ENCODE peak calls at places on chromosomes 7 and 10, in six cellular contexts. One of them, this sample, is unnamed.

GRCh38 chr7:157234271-157234670 is 95.5 kb downstream of the UBE3C start:
- DNase-seq in anterior cingulate cortex: no peak
- DNase-seq in fibroblast of pulmonary artery: no peak
- DNase-seq in A172: no peak
- DNase-seq in ELF-1: no peak
- DNase-seq in heart right ventricle: no peak
- DNase-seq in this sample: no peak

GRCh38 chr10:110758128-110758527 is 113.6 kb upstream of the PDCD4 start:
- DNase-seq in A172: no peak
- DNase-seq in anterior cingulate cortex: no peak
- DNase-seq in fibroblast of pulmonary artery: no peak
- DNase-seq in ELF-1: no peak
- DNase-seq in heart right ventricle: no peak
- DNase-seq in this sample: no peak

GRCh38 chr7:40047661-40048060 is 86.8 kb downstream of the MPLKIP start:
- DNase-seq in heart right ventricle: no peak
- DNase-seq in A172: no peak
- DNase-seq in ELF-1: no peak
- DNase-seq in fibroblast of pulmonary artery: no peak
- DNase-seq in anterior cingulate cortex: no peak
- DNase-seq in this sample: no peak

GRCh38 chr10:101940916-101941315 is 97.3 kb upstream of the KCNIP2 start:
- DNase-seq in A172: no peak
- DNase-seq in fibroblast of pulmonary artery: peak; percentile 34
- DNase-seq in anterior cingulate cortex: no peak
- DNase-seq in ELF-1: no peak
- DNase-seq in heart right ventricle: no peak
- DNase-seq in this sample: no peak

GRCh38 chr7:157906583-157906982 is 569.8 kb downstream of the DNAJB6 start:
- DNase-seq in fibroblast of pulmonary artery: no peak
- DNase-seq in ELF-1: no peak
- DNase-seq in A172: no peak
- DNase-seq in anterior cingulate cortex: no peak
- DNase-seq in heart right ventricle: no peak
- DNase-seq in this sample: no peak

GRCh38 chr10:31697271-31698168 is 231.1 kb downstream of the ARHGAP12 start:
- DNase-seq in ELF-1: peak; percentile 22
- DNase-seq in heart right ventricle: peak; percentile 90
- DNase-seq in fibroblast of pulmonary artery: peak; percentile 89
- DNase-seq in A172: peak; percentile 92
- DNase-seq in anterior cingulate cortex: peak; percentile 55
- DNase-seq in this sample: no peak

GRCh38 chr7:21304836-21305235 is 123.0 kb upstream of the SP4 start:
- DNase-seq in ELF-1: no peak
- DNase-seq in fibroblast of pulmonary artery: no peak
- DNase-seq in anterior cingulate cortex: no peak
- DNase-seq in A172: no peak
- DNase-seq in heart right ventricle: no peak
- DNase-seq in this sample: no peak

GRCh38 chr7:149471289-149471953 is 10.6 kb upstream of the ZNF777 start:
- DNase-seq in anterior cingulate cortex: no peak
- DNase-seq in fibroblast of pulmonary artery: no peak
- DNase-seq in A172: no peak
- DNase-seq in heart right ventricle: no peak
- DNase-seq in ELF-1: no peak
- DNase-seq in this sample: no peak

GRCh38 chr10:6542999-6543430 is 37.1 kb downstream of the PRKCQ start:
- DNase-seq in heart right ventricle: no peak
- DNase-seq in fibroblast of pulmonary artery: no peak
- DNase-seq in A172: no peak
- DNase-seq in anterior cingulate cortex: no peak
- DNase-seq in ELF-1: peak; percentile 53
- DNase-seq in this sample: no peak

GRCh38 chr7:1965579-1966294 is 267.0 kb downstream of the MAD1L1 start:
- DNase-seq in anterior cingulate cortex: no peak
- DNase-seq in fibroblast of pulmonary artery: no peak
- DNase-seq in ELF-1: no peak
- DNase-seq in A172: no peak
- DNase-seq in heart right ventricle: peak; percentile 70
- DNase-seq in this sample: no peak

GRCh38 chr10:3773465-3774017 is 11.5 kb downstream of the KLF6 start:
- DNase-seq in anterior cingulate cortex: no peak
- DNase-seq in A172: no peak
- DNase-seq in heart right ventricle: no peak
- DNase-seq in ELF-1: no peak
- DNase-seq in fibroblast of pulmonary artery: peak; percentile 59
- DNase-seq in this sample: peak; percentile 22

GRCh38 chr7:47762207-47762606 is 180.3 kb upstream of the TNS3 start:
- DNase-seq in anterior cingulate cortex: no peak
- DNase-seq in ELF-1: no peak
- DNase-seq in fibroblast of pulmonary artery: no peak
- DNase-seq in A172: no peak
- DNase-seq in heart right ventricle: no peak
- DNase-seq in this sample: no peak

GRCh38 chr10:126499744-126500143 is 111.5 kb upstream of the ADAM12 start:
- DNase-seq in ELF-1: no peak
- DNase-seq in anterior cingulate cortex: no peak
- DNase-seq in A172: no peak
- DNase-seq in heart right ventricle: no peak
- DNase-seq in fibroblast of pulmonary artery: no peak
- DNase-seq in this sample: no peak

GRCh38 chr10:125156739-125157472 is 3.5 kb downstream of the CTBP2 start:
- DNase-seq in anterior cingulate cortex: no peak
- DNase-seq in heart right ventricle: no peak
- DNase-seq in fibroblast of pulmonary artery: no peak
- DNase-seq in A172: no peak
- DNase-seq in ELF-1: no peak
- DNase-seq in this sample: no peak

GRCh38 chr7:2519119-2519930 is at the start of gene LFNG:
- DNase-seq in A172: peak; percentile 81
- DNase-seq in fibroblast of pulmonary artery: peak; percentile 88
- DNase-seq in ELF-1: peak; percentile 89
- DNase-seq in anterior cingulate cortex: peak; percentile 87
- DNase-seq in heart right ventricle: peak; percentile 86
- DNase-seq in this sample: peak; percentile 90